ENCODE peak calls at places on chromosomes 5 and 9, in six cellular contexts. X, H, T, P, K and A are unnamed samples.

GRCh38 chr9:14372437-14373318 is 58.7 kb upstream of the NFIB start:
- DNase-seq in X (no peak), H (no peak), T (no peak), P (no peak), K (no peak), A (peak)

GRCh38 chr9:70954126-70954525 is 167.3 kb downstream of the TRPM3 start:
- DNase-seq in X (no peak), H (no peak), T (no peak), P (no peak), K (no peak), A (peak)

GRCh38 chr5:160923927-160924705 is 72.1 kb upstream of the ATP10B start:
- DNase-seq in X (no peak), H (no peak), T (no peak), P (no peak), K (peak), A (no peak)

GRCh38 chr5:144187699-144188294 is 17.1 kb downstream of the KCTD16 start:
- DNase-seq in X (peak), H (no peak), T (peak), P (no peak), K (peak), A (no peak)

GRCh38 chr9:69502671-69503301 is 169.4 kb downstream of the APBA1 start:
- DNase-seq in X (no peak), H (no peak), T (no peak), P (no peak), K (no peak), A (no peak)

GRCh38 chr5:34891981-34892380 is 23.3 kb downstream of the RAD1 start:
- DNase-seq in X (no peak), H (no peak), T (no peak), P (no peak), K (no peak), A (no peak)

GRCh38 chr9:22683393-22684075 is 236.9 kb downstream of the DMRTA1 start:
- DNase-seq in X (no peak), H (no peak), T (no peak), P (no peak), K (no peak), A (peak)

GRCh38 chr5:108760512-108760911 is 12.8 kb downstream of the FER start:
- DNase-seq in X (no peak), H (no peak), T (no peak), P (no peak), K (no peak), A (no peak)

GRCh38 chr5:25614466-25614865 is 969.7 kb upstream of the CDH10 start:
- DNase-seq in X (no peak), H (no peak), T (no peak), P (no peak), K (peak), A (no peak)

GRCh38 chr9:126491256-126491879 is 122.4 kb upstream of the LMX1B start:
- DNase-seq in X (peak), H (no peak), T (no peak), P (peak), K (no peak), A (peak)

GRCh38 chr5:154782812-154783592 is 27.8 kb downstream of the LARP1 start:
- DNase-seq in X (no peak), H (no peak), T (no peak), P (no peak), K (no peak), A (no peak)

GRCh38 chr9:32045513-32045912 is 338.9 kb upstream of the ACO1 start:
- DNase-seq in X (no peak), H (no peak), T (no peak), P (no peak), K (no peak), A (no peak)

GRCh38 chr5:74639538-74640449 is 734 bp downstream of the ENC1 start:
- DNase-seq in X (peak), H (peak), T (peak), P (no peak), K (peak), A (peak)

GRCh38 chr5:16957305-16958165 is 21.4 kb upstream of the MYO10 start:
- DNase-seq in X (no peak), H (no peak), T (no peak), P (no peak), K (no peak), A (peak)

GRCh38 chr9:75130621-75131020 is 42.3 kb downstream of the OSTF1 start:
- DNase-seq in X (no peak), H (no peak), T (no peak), P (no peak), K (no peak), A (no peak)

GRCh38 chr9:92954078-92954861 is 6.9 kb downstream of the FGD3 start:
- DNase-seq in X (peak), H (no peak), T (peak), P (no peak), K (no peak), A (no peak)

GRCh38 chr9:126702501-126703329 is 89.0 kb downstream of the LMX1B start:
- DNase-seq in X (no peak), H (peak), T (peak), P (peak), K (peak), A (no peak)

GRCh38 chr9:131405429-131405828 is 11.5 kb downstream of the PRRC2B start:
- DNase-seq in X (no peak), H (no peak), T (no peak), P (no peak), K (no peak), A (no peak)

GRCh38 chr9:69622664-69623063 is 49.5 kb downstream of the APBA1 start:
- DNase-seq in X (no peak), H (no peak), T (no peak), P (no peak), K (no peak), A (no peak)

GRCh38 chr9:20462410-20462809 is 159.9 kb downstream of the MLLT3 start:
- DNase-seq in X (no peak), H (no peak), T (no peak), P (no peak), K (no peak), A (no peak)

GRCh38 chr9:116694892-116695291 is 7.8 kb downstream of the TRIM32 start:
- DNase-seq in X (no peak), H (no peak), T (no peak), P (no peak), K (no peak), A (no peak)

GRCh38 chr9:121282309-121283071 is 14.5 kb downstream of the GSN start:
- DNase-seq in X (no peak), H (no peak), T (peak), P (no peak), K (peak), A (no peak)

GRCh38 chr9:111456536-111456935 is 27.6 kb downstream of the ECPAS start:
- DNase-seq in X (no peak), H (no peak), T (no peak), P (no peak), K (no peak), A (no peak)

GRCh38 chr9:37565661-37566618 is 10.2 kb downstream of the FBXO10 start:
- DNase-seq in X (no peak), H (no peak), T (no peak), P (no peak), K (no peak), A (no peak)

GRCh38 chr5:67163863-67164595 is 32.6 kb downstream of the CD180 start:
- DNase-seq in X (no peak), H (peak), T (no peak), P (no peak), K (no peak), A (no peak)

GRCh38 chr5:178872302-178872701 is 12.5 kb downstream of the ZNF354B start:
- DNase-seq in X (no peak), H (no peak), T (no peak), P (no peak), K (no peak), A (no peak)

GRCh38 chr5:132309679-132310078 is 15.5 kb downstream of the SLC22A4 start:
- DNase-seq in X (no peak), H (no peak), T (no peak), P (no peak), K (no peak), A (no peak)

GRCh38 chr5:92652735-92653134 is 928.3 kb downstream of the NR2F1-AS1 start:
- DNase-seq in X (no peak), H (no peak), T (no peak), P (no peak), K (no peak), A (no peak)

GRCh38 chr9:38280251-38280800 is 112.2 kb upstream of the ALDH1B1 start:
- DNase-seq in X (no peak), H (no peak), T (no peak), P (no peak), K (no peak), A (no peak)

GRCh38 chr9:136721339-136722092 is 9.1 kb downstream of the DIPK1B start:
- DNase-seq in X (no peak), H (peak), T (no peak), P (no peak), K (no peak), A (peak)

GRCh38 chr9:125829743-125830142 is 82.6 kb downstream of the PBX3 start:
- DNase-seq in X (peak), H (no peak), T (no peak), P (no peak), K (no peak), A (no peak)

GRCh38 chr5:179799644-179799973 is 5.8 kb downstream of the LTC4S start:
- DNase-seq in X (no peak), H (peak), T (no peak), P (no peak), K (no peak), A (no peak)

GRCh38 chr9:3809724-3810123 is 283.9 kb upstream of the RFX3 start:
- DNase-seq in X (no peak), H (no peak), T (no peak), P (no peak), K (no peak), A (peak)

GRCh38 chr5:6490693-6491092 is 42.0 kb downstream of the UBE2QL1 start:
- DNase-seq in X (no peak), H (no peak), T (no peak), P (no peak), K (no peak), A (no peak)

GRCh38 chr5:132439521-132440206 is 50.9 kb downstream of the IRF1 start:
- DNase-seq in X (no peak), H (no peak), T (no peak), P (no peak), K (no peak), A (no peak)

GRCh38 chr9:115008536-115008935 is 78.1 kb upstream of the TNFSF8 start:
- DNase-seq in X (no peak), H (no peak), T (no peak), P (no peak), K (no peak), A (peak)

GRCh38 chr5:10162468-10162867 is 87.2 kb downstream of the ATPSCKMT start:
- DNase-seq in X (no peak), H (no peak), T (no peak), P (no peak), K (no peak), A (no peak)

GRCh38 chr5:44605926-44606325 is 202.8 kb upstream of the MRPS30 start:
- DNase-seq in X (no peak), H (no peak), T (no peak), P (no peak), K (no peak), A (no peak)

GRCh38 chr5:175894805-175895204 is 23.4 kb downstream of the CPLX2 start:
- DNase-seq in X (no peak), H (no peak), T (no peak), P (no peak), K (no peak), A (no peak)